ENCODE peak calls at places on chromosomes 13 and 19, in ten cellular contexts. U is dermis microvascular lymphatic vessel endothelial cell, L is HS-5, R is iris pigment epithelial cell, J is colonic mucosa, W is Daoy, F is astrocyte of the cerebellum, M is stromal cell of bone marrow, H is Panc1, K is GM03348. O is an unnamed sample.

GRCh38 chr13:30881191-30881651 is 24.9 kb upstream of the MEDAG start:
- DNase-seq in J (no peak), L (no peak), R (no peak), K (no peak), W (no peak), F (peak; percentile 63), U (no peak), H (no peak), M (no peak), O (no peak)

GRCh38 chr19:31574251-31574973 is 225.2 kb upstream of the TSHZ3 start:
- DNase-seq in F (no peak), U (no peak), R (no peak), K (no peak), M (no peak), J (no peak), H (no peak), W (no peak), L (no peak), O (no peak)

GRCh38 chr13:103517066-103517767 is 451.0 kb upstream of the SLC10A2 start:
- DNase-seq in W (no peak), H (no peak), J (no peak), U (no peak), R (no peak), K (no peak), L (no peak), M (no peak), F (no peak), O (no peak)

GRCh38 chr13:77196052-77196618 is 130.8 kb downstream of the MYCBP2 start:
- DNase-seq in M (no peak), R (no peak), L (no peak), J (no peak), H (no peak), K (no peak), U (no peak), F (no peak), W (no peak), O (no peak)

GRCh38 chr13:71605744-71606143 is 261.3 kb downstream of the DACH1 start:
- DNase-seq in H (no peak), R (no peak), F (no peak), U (peak; percentile 15), W (no peak), M (no peak), J (no peak), K (no peak), L (no peak), O (no peak)

GRCh38 chr19:32146664-32147063 is 198.7 kb upstream of the ZNF507 start:
- DNase-seq in M (no peak), R (no peak), H (no peak), U (no peak), K (no peak), W (no peak), L (no peak), F (no peak), J (no peak), O (no peak)

GRCh38 chr19:38737921-38738731 is 6.1 kb downstream of the CAPN12 start:
- DNase-seq in J (no peak), M (no peak), K (no peak), U (peak; percentile 0), R (peak; percentile 0), H (no peak), W (peak; percentile 6), L (no peak), F (no peak), O (no peak)

GRCh38 chr13:71864981-71865857 is 1.8 kb downstream of the DACH1 start:
- DNase-seq in W (no peak), F (no peak), J (peak; percentile 51), K (peak; percentile 4), R (peak; percentile 21), H (no peak), L (no peak), M (no peak), U (peak; percentile 25), O (no peak)

GRCh38 chr19:35345671-35346111 is 2.0 kb upstream of the FFAR1 start:
- DNase-seq in F (no peak), J (no peak), H (no peak), M (no peak), W (no peak), L (no peak), K (no peak), U (no peak), R (no peak), O (no peak)

GRCh38 chr13:113860051-113860471 is 3.8 kb downstream of the GAS6 start:
- DNase-seq in K (no peak), J (peak; percentile 85), L (no peak), H (no peak), W (no peak), F (no peak), M (no peak), R (no peak), U (no peak), O (no peak)

GRCh38 chr13:110396913-110397379 is 89.9 kb downstream of the COL4A2 start:
- DNase-seq in H (no peak), K (peak; percentile 90), M (peak; percentile 100), W (peak; percentile 94), U (no peak), J (peak; percentile 52), R (peak; percentile 100), F (peak; percentile 100), L (peak; percentile 78), O (peak; percentile 100)

GRCh38 chr19:2083174-2083854 is 12.8 kb downstream of the MOB3A start:
- DNase-seq in F (no peak), W (no peak), R (no peak), K (no peak), U (peak; percentile 57), J (no peak), H (no peak), M (no peak), L (no peak), O (no peak)

GRCh38 chr19:48135411-48135810 is 24.8 kb upstream of the PLA2G4C start:
- DNase-seq in M (no peak), K (no peak), W (peak; percentile 20), J (peak; percentile 25), R (no peak), F (no peak), H (no peak), U (no peak), L (no peak), O (no peak)

GRCh38 chr19:18650048-18650435 is 13.2 kb downstream of the KLHL26 start:
- DNase-seq in U (peak; percentile 54), K (peak; percentile 65), L (no peak), F (peak; percentile 23), H (no peak), R (peak; percentile 59), M (peak; percentile 43), W (no peak), J (peak; percentile 39), O (no peak)

GRCh38 chr19:49801966-49802661 is 11.0 kb downstream of the FUZ start:
- DNase-seq in J (peak; percentile 79), W (peak; percentile 74), H (no peak), F (peak; percentile 66), R (peak; percentile 90), K (peak; percentile 93), L (no peak), U (peak; percentile 61), M (peak; percentile 87), O (no peak)

GRCh38 chr13:20721454-20722357 is 18.2 kb downstream of the IL17D start:
- DNase-seq in J (peak; percentile 37), R (peak; percentile 72), K (peak; percentile 44), U (peak; percentile 68), L (no peak), H (no peak), M (no peak), W (no peak), F (peak; percentile 24), O (no peak)

GRCh38 chr13:64414381-64414780 is 2815.8 kb downstream of the PCDH9 start:
- DNase-seq in U (no peak), F (no peak), M (no peak), H (no peak), K (no peak), R (peak; percentile 11), L (no peak), W (no peak), J (no peak), O (no peak)

GRCh38 chr13:20482275-20482761 is 43.3 kb downstream of the CRYL1 start:
- DNase-seq in U (no peak), H (no peak), R (no peak), L (no peak), J (no peak), M (no peak), F (no peak), K (no peak), W (no peak), O (no peak)

GRCh38 chr13:40315416-40316064 is 350.9 kb downstream of the FOXO1 start:
- DNase-seq in M (no peak), H (no peak), L (no peak), F (no peak), R (peak; percentile 12), J (no peak), U (peak; percentile 82), W (peak; percentile 61), K (no peak), O (no peak)

GRCh38 chr13:72313546-72313945 is 413.9 kb downstream of the MZT1 start:
- DNase-seq in W (no peak), U (no peak), J (no peak), H (no peak), F (no peak), M (no peak), L (no peak), K (no peak), R (no peak), O (no peak)

GRCh38 chr13:28313579-28313978 is 175.2 kb downstream of the PAN3 start:
- DNase-seq in U (peak; percentile 72), L (no peak), K (peak; percentile 49), W (no peak), H (no peak), R (peak; percentile 76), F (no peak), M (no peak), J (no peak), O (no peak)

GRCh38 chr13:100608906-100609305 is 20.3 kb upstream of the GGACT start:
- DNase-seq in R (peak; percentile 62), H (no peak), L (no peak), K (no peak), F (no peak), J (peak; percentile 41), M (no peak), U (peak; percentile 27), W (peak; percentile 12), O (no peak)

GRCh38 chr13:74243637-74244526 is 109.7 kb upstream of the KLF12 start:
- DNase-seq in H (no peak), R (peak; percentile 67), M (peak; percentile 71), J (no peak), U (peak; percentile 17), F (no peak), W (no peak), L (peak; percentile 71), K (peak; percentile 53), O (peak; percentile 73)

GRCh38 chr13:65638572-65639168 is 1591.5 kb downstream of the PCDH9 start:
- DNase-seq in H (peak; percentile 22), L (peak; percentile 4), F (peak; percentile 49), M (peak; percentile 28), J (no peak), U (peak; percentile 57), K (peak; percentile 39), W (no peak), R (peak; percentile 67), O (peak; percentile 5)

GRCh38 chr19:52398091-52398461 is 427 bp downstream of the ZNF528 start:
- DNase-seq in K (peak; percentile 43), U (no peak), J (peak; percentile 21), H (no peak), R (peak; percentile 14), M (no peak), W (peak; percentile 29), L (no peak), F (no peak), O (no peak)

GRCh38 chr13:114310961-114311360 is 3.3 kb upstream of the CHAMP1 start:
- DNase-seq in U (no peak), F (no peak), J (no peak), W (no peak), K (no peak), L (no peak), R (peak; percentile 65), H (no peak), M (no peak), O (no peak)

GRCh38 chr13:114143806-114144605 is 11.6 kb upstream of the RASA3 start:
- DNase-seq in R (no peak), J (no peak), L (no peak), M (no peak), F (no peak), H (no peak), W (peak; percentile 52), K (no peak), U (peak; percentile 10), O (no peak)

GRCh38 chr19:38032151-38032550 is 125.1 kb downstream of the SIPA1L3 start:
- DNase-seq in M (no peak), L (no peak), J (no peak), K (no peak), U (no peak), W (no peak), R (no peak), H (no peak), F (peak; percentile 53), O (no peak)

O was measured in AG04449.